ENCODE peak calls at places on chromosomes 2 and 18, in nine cellular contexts. Q, C, T, W, B, U, P, H and N are unnamed samples.

GRCh38 chr2:185942855-185943254 is 204.3 kb downstream of the FSIP2 start:
- DNase-seq in P (no peak), B (no peak), C (no peak), W (no peak), U (no peak), H (no peak), T (no peak), Q (no peak), N (no peak)

GRCh38 chr2:172588931-172589330 is 33.0 kb downstream of the PDK1 start:
- DNase-seq in Q (no peak), W (no peak), B (no peak), C (peak), P (no peak), T (no peak), H (no peak), U (no peak), N (no peak)

GRCh38 chr2:134245340-134245984 is 8.4 kb upstream of the MGAT5 start:
- DNase-seq in W (peak), P (no peak), C (peak), T (peak), U (peak), Q (peak), H (peak), B (peak), N (peak)

GRCh38 chr2:36453652-36454051 is 98.1 kb downstream of the CRIM1 start:
- DNase-seq in C (peak), T (no peak), U (no peak), P (no peak), B (no peak), Q (peak), H (no peak), W (peak), N (no peak)

GRCh38 chr2:97868986-97869721 is 126.6 kb downstream of the TMEM131 start:
- DNase-seq in W (peak), C (peak), B (no peak), U (no peak), H (peak), T (no peak), P (peak), Q (peak), N (no peak)

GRCh38 chr2:105795575-105795934 is 50.8 kb downstream of the NCK2 start:
- DNase-seq in W (no peak), T (no peak), U (no peak), C (peak), H (no peak), P (no peak), Q (no peak), B (no peak), N (no peak)

GRCh38 chr2:197191948-197192338 is 118.6 kb downstream of the ANKRD44 start:
- DNase-seq in B (no peak), U (no peak), C (no peak), Q (no peak), P (no peak), W (no peak), H (no peak), T (no peak), N (no peak)

GRCh38 chr2:38743672-38744398 is 7.3 kb downstream of the SRSF7 start:
- DNase-seq in U (no peak), H (no peak), T (no peak), P (no peak), Q (no peak), C (no peak), W (no peak), B (no peak), N (no peak)

GRCh38 chr18:80109676-80110078 is 615 bp downstream of the ADNP2 start:
- DNase-seq in P (no peak), W (no peak), H (peak), B (no peak), T (peak), U (peak), Q (peak), C (peak), N (no peak)

GRCh38 chr18:79334496-79335233 is 61.1 kb upstream of the NFATC1 start:
- DNase-seq in W (no peak), Q (no peak), H (no peak), B (no peak), U (no peak), P (no peak), T (no peak), C (no peak), N (no peak)

GRCh38 chr2:174778479-174778962 is 14.2 kb upstream of the CHRNA1 start:
- DNase-seq in P (peak), Q (peak), T (no peak), H (no peak), W (peak), C (peak), U (no peak), B (peak), N (peak)

GRCh38 chr18:30675905-30676620 is 366.5 kb downstream of the DSC3 start:
- DNase-seq in P (no peak), Q (no peak), B (no peak), U (no peak), T (no peak), C (no peak), H (no peak), W (no peak), N (no peak)

GRCh38 chr2:127049927-127050802 is 56.8 kb downstream of the BIN1 start:
- DNase-seq in Q (peak), C (peak), U (peak), T (peak), P (peak), B (no peak), H (peak), W (peak), N (peak)

GRCh38 chr18:23664674-23665073 is 2.0 kb upstream of the ANKRD29 start:
- DNase-seq in P (no peak), H (no peak), T (no peak), C (no peak), B (no peak), W (no peak), U (no peak), Q (no peak), N (no peak)

GRCh38 chr2:228847684-228848083 is 423.4 kb downstream of the PID1 start:
- DNase-seq in Q (peak), B (no peak), C (no peak), H (no peak), P (peak), U (no peak), T (no peak), W (no peak), N (no peak)

GRCh38 chr18:75201936-75202335 is 7.0 kb downstream of the PTGR3 start:
- DNase-seq in U (no peak), Q (no peak), T (no peak), P (no peak), C (no peak), B (no peak), W (no peak), H (no peak), N (no peak)

GRCh38 chr2:28360742-28361293 is 31.8 kb upstream of the FOSL2 start:
- DNase-seq in B (peak), W (no peak), C (peak), Q (peak), U (no peak), P (peak), H (no peak), T (no peak), N (no peak)

GRCh38 chr2:11701206-11701605 is 31.2 kb upstream of the NTSR2 start:
- DNase-seq in U (no peak), T (no peak), P (no peak), C (no peak), W (no peak), B (no peak), H (no peak), Q (no peak), N (no peak)

GRCh38 chr18:68979737-68980136 is 181.9 kb downstream of the CCDC102B start:
- DNase-seq in U (no peak), W (no peak), B (no peak), Q (no peak), P (no peak), T (no peak), C (peak), H (no peak), N (no peak)

GRCh38 chr2:241257419-241258032 is 57.9 kb downstream of the HDLBP start:
- DNase-seq in C (no peak), H (no peak), P (no peak), B (no peak), U (no peak), W (no peak), T (peak), Q (peak), N (no peak)
- TF ChIP-seq CTCF in C (no peak), H (no peak), P (peak), B (no peak), U (no peak), W (no peak), T (no peak), Q (no peak), N (peak)

DNA sequence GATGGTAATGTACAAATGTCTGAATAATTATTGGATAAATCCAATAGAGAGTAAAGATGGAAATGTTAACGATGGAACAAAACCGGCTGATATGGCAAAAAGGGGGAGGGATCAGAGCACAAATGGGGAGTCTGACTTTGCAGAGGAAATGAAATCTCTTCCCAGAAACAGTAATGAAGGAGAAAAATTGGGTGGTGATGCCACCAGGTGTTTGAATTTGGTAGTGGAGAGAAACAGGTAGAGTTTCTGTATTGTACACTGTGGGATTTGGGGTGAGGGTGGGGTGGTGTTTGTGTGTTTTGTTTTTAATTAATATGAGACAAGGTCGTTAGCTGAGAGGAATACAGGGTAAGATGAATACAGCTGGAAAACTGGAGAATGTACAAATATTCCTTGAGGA is 20.4 kb upstream of the XDH start:
- DNase-seq in W (no peak), B (no peak), H (no peak), U (no peak), P (no peak), Q (no peak), C (peak), T (no peak), N (no peak)
- TF ChIP-seq CTCF in W (no peak), B (no peak), H (no peak), U (no peak), P (peak), Q (peak), C (peak), T (no peak), N (no peak)

GRCh38 chr2:6452702-6453481 is 412.8 kb downstream of the CMPK2 start:
- DNase-seq in T (no peak), U (no peak), Q (no peak), H (no peak), P (no peak), C (no peak), W (no peak), B (no peak), N (no peak)
- TF ChIP-seq CTCF in T (no peak), U (no peak), Q (no peak), H (peak), P (peak), C (no peak), W (no peak), B (no peak), N (no peak)

GRCh38 chr18:7367336-7367735 is 136.4 kb downstream of the LRRC30 start:
- DNase-seq in C (no peak), H (no peak), U (no peak), B (no peak), P (no peak), W (no peak), Q (no peak), T (no peak), N (no peak)
- TF ChIP-seq CTCF in C (no peak), H (no peak), U (no peak), B (no peak), P (no peak), W (peak), Q (no peak), T (no peak), N (no peak)

GRCh38 chr18:35322486-35323258 is 21.5 kb downstream of the ZNF24 start:
- DNase-seq in C (peak), W (no peak), Q (no peak), U (no peak), H (no peak), T (no peak), B (no peak), P (no peak), N (no peak)
- TF ChIP-seq CTCF in C (no peak), W (no peak), Q (no peak), U (no peak), H (no peak), T (no peak), B (no peak), P (no peak), N (no peak)

GRCh38 chr18:21484851-21485636 is 115.5 kb downstream of the ESCO1 start:
- DNase-seq in C (peak), P (no peak), T (no peak), W (no peak), H (no peak), Q (peak), U (no peak), B (no peak), N (no peak)

GRCh38 chr18:21490745-21491144 is 109.8 kb downstream of the ESCO1 start:
- DNase-seq in P (no peak), W (no peak), Q (no peak), B (no peak), C (no peak), H (no peak), T (no peak), U (no peak), N (no peak)

GRCh38 chr18:21486905-21487437 is 113.5 kb downstream of the ESCO1 start:
- DNase-seq in U (no peak), T (no peak), P (no peak), H (no peak), C (no peak), B (no peak), Q (no peak), W (no peak), N (no peak)

GRCh38 chr18:21489919-21490495 is 110.5 kb downstream of the ESCO1 start:
- DNase-seq in W (no peak), T (no peak), H (no peak), C (no peak), Q (no peak), B (no peak), U (no peak), P (no peak), N (no peak)

GRCh38 chr18:21489119-21489750 is 111.3 kb downstream of the ESCO1 start:
- DNase-seq in C (peak), T (peak), U (peak), B (no peak), P (peak), W (peak), H (peak), Q (peak), N (no peak)
- TF ChIP-seq CTCF in C (peak), T (peak), U (peak), B (peak), P (peak), W (peak), H (peak), Q (peak), N (peak)

GRCh38 chr2:54353216-54353615 is 97.2 kb upstream of the TSPYL6 start:
- DNase-seq in H (no peak), W (no peak), U (no peak), Q (no peak), B (no peak), C (no peak), P (no peak), T (no peak), N (no peak)
- TF ChIP-seq CTCF in H (no peak), W (no peak), U (no peak), Q (no peak), B (no peak), C (no peak), P (no peak), T (no peak), N (no peak)

GRCh38 chr18:901769-902168 is 2.9 kb upstream of the ADCYAP1 start:
- DNase-seq in H (no peak), C (no peak), W (no peak), U (no peak), Q (no peak), B (no peak), T (no peak), P (no peak), N (no peak)

GRCh38 chr18:905307-905947 is 756 bp downstream of the ADCYAP1 start:
- DNase-seq in Q (no peak), U (peak), B (no peak), P (no peak), T (no peak), C (no peak), H (no peak), W (no peak), N (no peak)

GRCh38 chr18:904135-905090 is at the start of gene ADCYAP1:
- DNase-seq in W (no peak), T (peak), P (no peak), C (peak), H (no peak), Q (no peak), U (peak), B (no peak), N (no peak)

GRCh38 chr18:903703-904102 is 968 bp upstream of the ADCYAP1 start:
- DNase-seq in U (peak), P (peak), W (no peak), T (peak), H (peak), B (no peak), C (peak), Q (peak), N (peak)

GRCh38 chr18:902179-902718 is 2.4 kb upstream of the ADCYAP1 start:
- DNase-seq in W (no peak), P (no peak), Q (no peak), C (peak), U (no peak), H (no peak), T (no peak), B (no peak), N (no peak)
- TF ChIP-seq CTCF in W (peak), P (no peak), Q (no peak), C (no peak), U (no peak), H (no peak), T (no peak), B (no peak), N (no peak)

GRCh38 chr2:240856151-240856980 is 12.3 kb upstream of the AGXT start:
- DNase-seq in W (peak), P (no peak), Q (no peak), B (no peak), U (no peak), C (no peak), H (no peak), T (no peak), N (no peak)
- TF ChIP-seq CTCF in W (peak), P (no peak), Q (no peak), B (no peak), U (no peak), C (peak), H (peak), T (no peak), N (no peak)